ENCODE peak calls at places on chromosomes 11 and 22, in six cellular contexts. One of them, this sample, is unnamed.

GRCh38 chr11:84552791-84553190 is 1074.4 kb downstream of the DLG2 start:
- DNase-seq in fibroblast of villous mesenchyme: no peak
- DNase-seq in HAP-1: no peak
- DNase-seq in HuH-7.5: no peak
- DNase-seq in G401: no peak
- DNase-seq in Calu3: no peak
- DNase-seq in this sample: no peak

GRCh38 chr22:19770349-19771220 is 10.0 kb downstream of the TBX1 start:
- DNase-seq in HAP-1: no peak
- DNase-seq in HuH-7.5: no peak
- DNase-seq in fibroblast of villous mesenchyme: no peak
- DNase-seq in G401: no peak
- DNase-seq in Calu3: no peak
- DNase-seq in this sample: no peak

GRCh38 chr22:38017272-38017920 is 33.0 kb upstream of the SOX10 start:
- DNase-seq in fibroblast of villous mesenchyme: peak
- DNase-seq in HuH-7.5: no peak
- DNase-seq in HAP-1: no peak
- DNase-seq in Calu3: peak
- DNase-seq in G401: peak
- DNase-seq in this sample: no peak

GRCh38 chr22:38941488-38941987 is 15.9 kb upstream of the APOBEC3A start:
- DNase-seq in Calu3: no peak
- DNase-seq in G401: no peak
- DNase-seq in HAP-1: no peak
- DNase-seq in fibroblast of villous mesenchyme: peak
- DNase-seq in HuH-7.5: no peak
- DNase-seq in this sample: no peak

GRCh38 chr11:104462346-104462745 is 298.4 kb upstream of the PDGFD start:
- DNase-seq in HuH-7.5: no peak
- DNase-seq in HAP-1: no peak
- DNase-seq in Calu3: no peak
- DNase-seq in fibroblast of villous mesenchyme: peak
- DNase-seq in G401: no peak
- DNase-seq in this sample: no peak

GRCh38 chr11:70503878-70504240 is 105.5 kb downstream of the CTTN start:
- DNase-seq in fibroblast of villous mesenchyme: no peak
- DNase-seq in HAP-1: peak
- DNase-seq in Calu3: no peak
- DNase-seq in HuH-7.5: peak
- DNase-seq in G401: no peak
- DNase-seq in this sample: no peak

GRCh38 chr11:96012086-96012824 is 88.3 kb upstream of the MTMR2 start:
- DNase-seq in HAP-1: peak
- DNase-seq in Calu3: peak
- DNase-seq in fibroblast of villous mesenchyme: peak
- DNase-seq in G401: peak
- DNase-seq in HuH-7.5: peak
- DNase-seq in this sample: peak

GRCh38 chr11:113339909-113340569 is 25.7 kb downstream of the TTC12 start:
- DNase-seq in G401: no peak
- DNase-seq in Calu3: no peak
- DNase-seq in HAP-1: no peak
- DNase-seq in fibroblast of villous mesenchyme: no peak
- DNase-seq in HuH-7.5: no peak
- DNase-seq in this sample: no peak

GRCh38 chr11:82901165-82901938 is at the start of gene DDIAS:
- DNase-seq in G401: peak
- DNase-seq in HAP-1: peak
- DNase-seq in Calu3: peak
- DNase-seq in HuH-7.5: peak
- DNase-seq in fibroblast of villous mesenchyme: peak
- DNase-seq in this sample: peak

GRCh38 chr11:94593030-94593429 is 25.9 kb downstream of the PIWIL4 start:
- DNase-seq in HAP-1: no peak
- DNase-seq in Calu3: no peak
- DNase-seq in HuH-7.5: no peak
- DNase-seq in fibroblast of villous mesenchyme: no peak
- DNase-seq in G401: no peak
- DNase-seq in this sample: no peak

GRCh38 chr22:46746620-46747019 is 8.6 kb upstream of the CERK start:
- DNase-seq in fibroblast of villous mesenchyme: no peak
- DNase-seq in G401: no peak
- DNase-seq in HuH-7.5: no peak
- DNase-seq in HAP-1: no peak
- DNase-seq in Calu3: no peak
- DNase-seq in this sample: no peak

GRCh38 chr11:124872280-124872679 is 7.0 kb downstream of the ROBO3 start:
- DNase-seq in G401: no peak
- DNase-seq in HAP-1: no peak
- DNase-seq in fibroblast of villous mesenchyme: no peak
- DNase-seq in HuH-7.5: no peak
- DNase-seq in Calu3: no peak
- DNase-seq in this sample: no peak

GRCh38 chr11:70265341-70265740 is 5.1 kb upstream of the PPFIA1 start:
- DNase-seq in fibroblast of villous mesenchyme: no peak
- DNase-seq in Calu3: no peak
- DNase-seq in G401: no peak
- DNase-seq in HAP-1: no peak
- DNase-seq in HuH-7.5: no peak
- DNase-seq in this sample: no peak

GRCh38 chr11:10564692-10565318 is 3.7 kb downstream of the LYVE1 start:
- DNase-seq in Calu3: no peak
- DNase-seq in HuH-7.5: no peak
- DNase-seq in HAP-1: no peak
- DNase-seq in G401: no peak
- DNase-seq in fibroblast of villous mesenchyme: peak
- DNase-seq in this sample: no peak

GRCh38 chr11:14537134-14537599 is 17.0 kb upstream of the PSMA1 start:
- DNase-seq in HAP-1: no peak
- DNase-seq in HuH-7.5: peak
- DNase-seq in Calu3: peak
- DNase-seq in G401: peak
- DNase-seq in fibroblast of villous mesenchyme: peak
- DNase-seq in this sample: no peak

GRCh38 chr11:41461057-41461681 is 1.7 kb upstream of the LRRC4C start:
- DNase-seq in fibroblast of villous mesenchyme: peak
- DNase-seq in HAP-1: no peak
- DNase-seq in HuH-7.5: no peak
- DNase-seq in G401: peak
- DNase-seq in Calu3: no peak
- DNase-seq in this sample: no peak

GRCh38 chr11:68370211-68371111 is 58.1 kb downstream of the LRP5 start:
- DNase-seq in fibroblast of villous mesenchyme: peak
- DNase-seq in G401: no peak
- DNase-seq in Calu3: no peak
- DNase-seq in HAP-1: no peak
- DNase-seq in HuH-7.5: no peak
- DNase-seq in this sample: no peak

GRCh38 chr11:128346808-128347207 is 240.6 kb downstream of the ETS1 start:
- DNase-seq in HuH-7.5: no peak
- DNase-seq in HAP-1: no peak
- DNase-seq in Calu3: peak
- DNase-seq in G401: no peak
- DNase-seq in fibroblast of villous mesenchyme: no peak
- DNase-seq in this sample: no peak

GRCh38 chr22:24389680-24390079 is 37.7 kb upstream of the ADORA2A start:
- DNase-seq in fibroblast of villous mesenchyme: no peak
- DNase-seq in Calu3: no peak
- DNase-seq in G401: no peak
- DNase-seq in HuH-7.5: no peak
- DNase-seq in HAP-1: no peak
- DNase-seq in this sample: no peak

GRCh38 chr11:27208846-27209245 is 154.2 kb downstream of the CCDC34 start:
- DNase-seq in Calu3: no peak
- DNase-seq in HAP-1: no peak
- DNase-seq in HuH-7.5: no peak
- DNase-seq in G401: no peak
- DNase-seq in fibroblast of villous mesenchyme: no peak
- DNase-seq in this sample: no peak

GRCh38 chr11:86230196-86230813 is 14.2 kb upstream of the EED start:
- DNase-seq in HAP-1: no peak
- DNase-seq in Calu3: peak
- DNase-seq in G401: no peak
- DNase-seq in fibroblast of villous mesenchyme: no peak
- DNase-seq in HuH-7.5: no peak
- DNase-seq in this sample: no peak

GRCh38 chr11:87445002-87445401 is 407.3 kb downstream of the TMEM135 start:
- DNase-seq in Calu3: no peak
- DNase-seq in G401: no peak
- DNase-seq in HuH-7.5: no peak
- DNase-seq in fibroblast of villous mesenchyme: no peak
- DNase-seq in HAP-1: no peak
- DNase-seq in this sample: no peak

GRCh38 chr11:11931461-11932055 is 76.9 kb downstream of the DKK3 start:
- DNase-seq in Calu3: peak
- DNase-seq in fibroblast of villous mesenchyme: peak
- DNase-seq in G401: peak
- DNase-seq in HuH-7.5: peak
- DNase-seq in HAP-1: peak
- DNase-seq in this sample: no peak

GRCh38 chr11:495537-495931 is 11.5 kb downstream of the RNH1 start:
- DNase-seq in Calu3: no peak
- DNase-seq in fibroblast of villous mesenchyme: no peak
- DNase-seq in G401: no peak
- DNase-seq in HAP-1: no peak
- DNase-seq in HuH-7.5: no peak
- DNase-seq in this sample: no peak

GRCh38 chr11:72716291-72716690 is 35.9 kb downstream of the ARAP1 start:
- DNase-seq in Calu3: no peak
- DNase-seq in HAP-1: no peak
- DNase-seq in G401: no peak
- DNase-seq in fibroblast of villous mesenchyme: no peak
- DNase-seq in HuH-7.5: no peak
- DNase-seq in this sample: no peak

GRCh38 chr11:35433588-35433987 is 14.2 kb upstream of the SLC1A2 start:
- DNase-seq in HuH-7.5: no peak
- DNase-seq in Calu3: no peak
- DNase-seq in fibroblast of villous mesenchyme: no peak
- DNase-seq in G401: no peak
- DNase-seq in HAP-1: no peak
- DNase-seq in this sample: no peak

GRCh38 chr11:62025429-62026105 is 58.1 kb upstream of the FTH1 start:
- DNase-seq in G401: no peak
- DNase-seq in Calu3: peak
- DNase-seq in HAP-1: no peak
- DNase-seq in HuH-7.5: peak
- DNase-seq in fibroblast of villous mesenchyme: peak
- DNase-seq in this sample: no peak

GRCh38 chr11:15627560-15627959 is 512.8 kb downstream of the INSC start:
- DNase-seq in fibroblast of villous mesenchyme: no peak
- DNase-seq in HuH-7.5: no peak
- DNase-seq in G401: no peak
- DNase-seq in HAP-1: no peak
- DNase-seq in Calu3: no peak
- DNase-seq in this sample: no peak

This sample was measured in iPS DF 19.7.